ENCODE peak calls at places on chromosome 13, in eight cellular contexts. G, J, A, I, P, X, R and M are unnamed samples.

GRCh38 chr13:59352600-59352999 is 811.1 kb downstream of the DIAPH3 start:
- DNase-seq in G (no peak), J (no peak), A (no peak), I (no peak), P (no peak), X (no peak), R (no peak), M (no peak)

GRCh38 chr13:109803822-109804221 is 17.4 kb upstream of the IRS2 start:
- DNase-seq in G (no peak), J (peak; percentile 51), A (no peak), I (no peak), P (no peak), X (no peak), R (no peak), M (no peak)

GRCh38 chr13:39811051-39811450 is 155.6 kb downstream of the COG6 start:
- DNase-seq in G (no peak), J (no peak), A (no peak), I (no peak), P (no peak), X (no peak), R (peak; percentile 29), M (no peak)

GRCh38 chr13:21913010-21913409 is 242.1 kb downstream of the FGF9 start:
- DNase-seq in G (peak; percentile 1), J (no peak), A (no peak), I (no peak), P (peak; percentile 19), X (no peak), R (no peak), M (no peak)

GRCh38 chr13:20991741-20992520 is 69.5 kb downstream of the LATS2 start:
- DNase-seq in G (no peak), J (no peak), A (no peak), I (no peak), P (no peak), X (no peak), R (no peak), M (no peak)

GRCh38 chr13:104976964-104977363 is 1558.5 kb downstream of the EFNB2 start:
- DNase-seq in G (no peak), J (no peak), A (no peak), I (no peak), P (no peak), X (no peak), R (no peak), M (no peak)

GRCh38 chr13:57787058-57787791 is 155.7 kb downstream of the PCDH17 start:
- DNase-seq in G (no peak), J (no peak), A (no peak), I (no peak), P (no peak), X (no peak), R (no peak), M (no peak)

GRCh38 chr13:104534847-104535246 is 1468.6 kb upstream of the SLC10A2 start:
- DNase-seq in G (peak; percentile 0), J (no peak), A (no peak), I (no peak), P (no peak), X (no peak), R (no peak), M (peak; percentile 7)

GRCh38 chr13:79799049-79799448 is 318.1 kb downstream of the NDFIP2 start:
- DNase-seq in G (no peak), J (no peak), A (no peak), I (no peak), P (no peak), X (no peak), R (no peak), M (no peak)

GRCh38 chr13:78978381-78978998 is 319.5 kb upstream of the OBI1 start:
- DNase-seq in G (peak; percentile 52), J (peak; percentile 25), A (no peak), I (peak; percentile 14), P (peak; percentile 61), X (no peak), R (peak; percentile 70), M (peak; percentile 7)

GRCh38 chr13:53042897-53043296 is 14.3 kb downstream of the OLFM4 start:
- DNase-seq in G (no peak), J (no peak), A (no peak), I (no peak), P (no peak), X (no peak), R (no peak), M (no peak)

GRCh38 chr13:32622827-32623226 is 36.6 kb downstream of the PDS5B start:
- DNase-seq in G (no peak), J (no peak), A (no peak), I (no peak), P (no peak), X (no peak), R (no peak), M (no peak)

GRCh38 chr13:37059848-37060192 is 332 bp upstream of the SUPT20H start:
- DNase-seq in G (no peak), J (no peak), A (no peak), I (no peak), P (no peak), X (no peak), R (no peak), M (no peak)

GRCh38 chr13:37058801-37059135 is 720 bp downstream of the SUPT20H start:
- DNase-seq in G (peak; percentile 40), J (no peak), A (no peak), I (no peak), P (no peak), X (no peak), R (no peak), M (no peak)

GRCh38 chr13:37059136-37059847 is at the start of gene SUPT20H:
- DNase-seq in G (peak; percentile 91), J (peak; percentile 95), A (peak; percentile 57), I (peak; percentile 94), P (peak; percentile 88), X (peak; percentile 93), R (peak; percentile 93), M (peak; percentile 55)
- TF ChIP-seq POLR2A in G (peak; percentile 81), J (peak; percentile 67), A (peak; percentile 90), I (peak; percentile 86), P (peak; percentile 85), X (peak; percentile 83), R (peak; percentile 73), M (peak; percentile 90)

GRCh38 chr13:77042566-77043177 is 15.7 kb upstream of the FBXL3 start:
- DNase-seq in G (no peak), J (no peak), A (no peak), I (no peak), P (peak; percentile 46), X (no peak), R (no peak), M (no peak)
- TF ChIP-seq POLR2A in G (no peak), J (no peak), A (no peak), I (no peak), P (no peak), X (no peak), R (no peak), M (no peak)

DNA sequence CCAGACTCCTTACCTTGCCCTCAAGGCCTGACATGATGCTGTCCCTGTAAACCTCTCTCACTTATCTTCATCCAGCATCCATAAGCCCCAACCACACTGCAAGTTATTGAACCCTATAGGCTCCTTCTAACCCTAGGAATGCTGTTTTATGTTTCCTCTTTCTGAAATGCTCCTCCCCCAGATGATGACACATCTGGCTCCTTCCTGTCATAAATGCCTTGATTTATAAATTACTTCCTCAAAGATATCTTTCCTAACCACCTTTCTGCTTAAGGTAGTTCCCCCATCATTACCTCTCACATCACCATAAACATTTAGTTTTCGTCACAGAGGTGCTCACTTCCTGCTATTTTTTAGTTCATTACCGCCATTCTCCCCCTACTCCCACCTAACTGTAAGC is 12.3 kb downstream of the RUBCNL start:
- DNase-seq in G (peak; percentile 21), J (no peak), A (no peak), I (no peak), P (no peak), X (no peak), R (no peak), M (no peak)
- TF ChIP-seq POLR2A in G (no peak), J (no peak), A (no peak), I (no peak), P (no peak), X (no peak), R (no peak), M (no peak)

GRCh38 chr13:112987625-112988024 is 18.6 kb downstream of the MCF2L start:
- DNase-seq in G (no peak), J (no peak), A (no peak), I (no peak), P (no peak), X (no peak), R (no peak), M (no peak)

GRCh38 chr13:112992931-112993700 is 24.1 kb downstream of the MCF2L start:
- DNase-seq in G (no peak), J (no peak), A (no peak), I (no peak), P (no peak), X (no peak), R (no peak), M (no peak)

GRCh38 chr13:112994084-112994780 is 25.2 kb downstream of the MCF2L start:
- DNase-seq in G (no peak), J (no peak), A (no peak), I (no peak), P (no peak), X (no peak), R (no peak), M (no peak)

GRCh38 chr13:112991611-112992010 is 22.6 kb downstream of the MCF2L start:
- DNase-seq in G (no peak), J (no peak), A (no peak), I (no peak), P (no peak), X (no peak), R (no peak), M (no peak)

GRCh38 chr13:112990783-112991182 is 21.8 kb downstream of the MCF2L start:
- DNase-seq in G (no peak), J (peak; percentile 88), A (no peak), I (no peak), P (no peak), X (peak; percentile 84), R (no peak), M (no peak)
- TF ChIP-seq POLR2A in G (no peak), J (no peak), A (no peak), I (no peak), P (no peak), X (no peak), R (no peak), M (no peak)

DNA sequence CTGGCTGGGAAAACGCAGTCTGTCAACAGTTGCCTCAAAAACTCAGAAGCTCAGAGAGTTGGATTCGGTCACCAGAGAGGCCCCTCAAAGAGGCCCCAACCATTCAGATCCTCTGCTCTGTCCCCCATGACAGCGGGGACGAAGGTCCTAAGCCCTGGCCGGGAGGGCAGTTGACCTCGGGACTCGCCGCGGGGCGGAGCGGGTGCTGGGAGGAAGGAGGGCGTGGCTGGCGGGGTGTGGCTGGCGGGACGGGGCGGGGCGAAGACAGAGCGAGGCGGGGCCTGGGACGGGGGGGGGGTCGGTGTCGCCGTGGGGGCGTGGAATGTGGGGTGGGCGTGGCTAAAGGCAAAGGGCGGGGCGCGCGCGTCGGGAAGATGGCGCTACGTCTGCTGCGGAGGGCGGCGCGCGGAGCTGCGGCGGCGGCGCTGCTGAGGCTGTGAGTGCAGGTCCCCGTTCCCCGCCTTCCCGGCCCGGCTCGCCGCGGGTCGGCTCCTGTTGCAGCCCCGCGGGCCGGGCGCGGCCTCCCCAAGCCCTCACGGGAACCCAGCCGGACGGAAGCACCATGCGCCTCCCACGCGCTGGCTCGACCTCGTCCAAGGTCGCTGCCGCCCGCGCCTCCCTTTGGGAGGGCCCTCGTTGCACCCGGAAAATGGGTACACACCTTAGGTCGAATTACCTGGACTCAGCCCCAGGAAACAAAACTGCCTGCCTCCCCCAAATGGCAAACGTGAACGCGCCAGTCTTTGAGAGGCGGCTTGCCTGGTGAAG is 105.2 kb downstream of the TM9SF2 start:
- DNase-seq in G (peak; percentile 81), J (peak; percentile 92), A (peak; percentile 71), I (peak; percentile 94), P (peak; percentile 71), X (peak; percentile 91), R (peak; percentile 81), M (peak; percentile 93)
- TF ChIP-seq POLR2A in G (peak; percentile 75), J (no peak), A (peak; percentile 91), I (peak; percentile 91), P (no peak), X (no peak), R (peak; percentile 81), M (peak; percentile 82)